ENCODE peak calls at places on chromosomes 6 and 20, in six cellular contexts. F, V, C, U, K and D are unnamed samples.
A peak's percentile ranks its signal among the peaks of the same experiment; 100 is the strongest.

GRCh38 chr20:6533828-6534388 is 233.6 kb upstream of the BMP2 start:
- DNase-seq in F (peak; percentile 88), V (peak; percentile 89), C (no peak), U (peak; percentile 64), K (no peak), D (no peak)

GRCh38 chr6:108464506-108465084 is 96.1 kb upstream of the FOXO3 start:
- DNase-seq in F (peak; percentile 9), V (no peak), C (no peak), U (no peak), K (no peak), D (no peak)

GRCh38 chr20:42553374-42553773 is 636.3 kb downstream of the PTPRT start:
- DNase-seq in F (no peak), V (no peak), C (no peak), U (no peak), K (no peak), D (no peak)

GRCh38 chr6:131413191-131413830 is 159.7 kb upstream of the ARG1 start:
- DNase-seq in F (no peak), V (no peak), C (no peak), U (no peak), K (no peak), D (no peak)

GRCh38 chr6:14638932-14639875 is 521.6 kb downstream of the CD83 start:
- DNase-seq in F (peak; percentile 53), V (peak; percentile 22), C (no peak), U (no peak), K (no peak), D (peak; percentile 28)

GRCh38 chr6:150126641-150127291 is 16.1 kb upstream of the PPP1R14C start:
- DNase-seq in F (no peak), V (no peak), C (no peak), U (no peak), K (no peak), D (no peak)

GRCh38 chr6:159169557-159170332 is 545 bp downstream of the FNDC1 start:
- DNase-seq in F (peak; percentile 55), V (peak; percentile 39), C (peak; percentile 31), U (peak; percentile 26), K (no peak), D (peak; percentile 23)

GRCh38 chr20:8535403-8536003 is 403.4 kb downstream of the PLCB1 start:
- DNase-seq in F (peak; percentile 32), V (no peak), C (no peak), U (no peak), K (no peak), D (no peak)

GRCh38 chr6:149435919-149436586 is 36.0 kb downstream of the SUMO4 start:
- DNase-seq in F (no peak), V (no peak), C (no peak), U (no peak), K (no peak), D (no peak)

GRCh38 chr20:478949-479429 is 16.7 kb upstream of the TBC1D20 start:
- DNase-seq in F (peak; percentile 76), V (peak; percentile 63), C (no peak), U (peak; percentile 47), K (no peak), D (no peak)

GRCh38 chr6:4610256-4610655 is 165.9 kb upstream of the CDYL start:
- DNase-seq in F (peak; percentile 98), V (peak; percentile 74), C (no peak), U (peak; percentile 47), K (no peak), D (peak; percentile 75)
- H3K27me3 ChIP-seq in F (no peaks in the 10 kb centered on the region), V (no peaks in the 10 kb centered on the region), C (no peaks in the 10 kb centered on the region), U (no peaks in the 10 kb centered on the region), K (no peaks in the 10 kb centered on the region), D (no peaks in the 10 kb centered on the region)

DNA sequence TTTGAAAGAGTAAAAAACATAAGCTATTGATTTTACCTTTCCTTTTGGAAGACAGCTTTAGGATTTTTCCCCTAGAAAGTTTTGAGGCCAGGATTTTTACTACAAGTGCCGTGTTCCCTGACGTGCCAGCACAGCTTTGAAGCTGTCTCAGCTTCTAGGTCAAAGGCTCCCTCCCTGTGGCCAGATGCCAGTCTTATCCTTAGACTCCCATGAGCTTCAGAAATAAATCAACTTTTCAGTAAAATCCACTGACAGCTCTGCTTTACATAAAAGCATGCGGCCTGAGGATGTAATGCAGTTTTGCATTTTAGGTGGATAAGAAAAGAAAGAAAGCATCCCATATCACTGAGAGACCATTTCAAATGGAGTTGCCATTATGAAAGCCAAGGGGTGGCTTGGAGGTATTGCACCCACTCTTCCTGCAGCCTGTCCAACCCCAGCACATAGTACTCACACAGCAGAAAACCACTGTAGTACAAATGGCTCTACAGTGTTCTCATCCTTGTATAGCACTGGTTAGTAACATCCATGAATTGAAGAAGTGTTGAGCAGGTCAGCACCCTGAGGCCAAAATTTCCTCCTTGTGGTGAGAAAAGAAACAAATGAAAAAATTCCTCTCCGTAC is 15.2 kb upstream of the ATXN1 start:
- DNase-seq in F (peak; percentile 30), V (no peak), C (no peak), U (peak; percentile 16), K (no peak), D (peak; percentile 45)
- TF ChIP-seq CTCF in F (no peak), V (peak; percentile 40), C (peak; percentile 9), U (no peak), K (no peak), D (no peak)

DNA sequence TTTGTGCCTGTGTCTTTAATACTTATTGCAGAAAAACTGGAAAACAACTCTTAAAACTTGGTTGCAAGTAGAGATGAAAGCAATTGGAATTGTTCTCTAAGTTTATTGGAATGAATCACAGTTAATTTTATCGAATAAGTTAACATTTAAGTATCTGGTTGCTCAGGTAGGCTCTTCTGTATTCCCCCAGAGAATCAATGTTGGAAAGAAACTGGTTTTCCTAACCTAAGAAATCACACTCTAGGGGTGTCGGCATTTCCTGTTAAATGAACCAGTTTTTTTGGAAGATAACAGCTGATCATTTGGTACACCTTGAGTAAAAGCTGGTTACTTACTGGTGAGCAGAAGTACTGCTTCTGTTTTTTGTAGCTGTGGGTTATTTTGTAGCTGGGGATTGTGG is 5.2 kb downstream of the TFAP2C start:
- DNase-seq in F (no peak), V (no peak), C (no peak), U (peak; percentile 29), K (no peak), D (no peak)
- H3K27me3 ChIP-seq in F (peaks cover 85% of the 10 kb centered on the region), V (peaks cover 22% of the 10 kb centered on the region), C (peaks cover 17% of the 10 kb centered on the region), U (no peaks in the 10 kb centered on the region), K (no peaks in the 10 kb centered on the region), D (no peaks in the 10 kb centered on the region)

DNA sequence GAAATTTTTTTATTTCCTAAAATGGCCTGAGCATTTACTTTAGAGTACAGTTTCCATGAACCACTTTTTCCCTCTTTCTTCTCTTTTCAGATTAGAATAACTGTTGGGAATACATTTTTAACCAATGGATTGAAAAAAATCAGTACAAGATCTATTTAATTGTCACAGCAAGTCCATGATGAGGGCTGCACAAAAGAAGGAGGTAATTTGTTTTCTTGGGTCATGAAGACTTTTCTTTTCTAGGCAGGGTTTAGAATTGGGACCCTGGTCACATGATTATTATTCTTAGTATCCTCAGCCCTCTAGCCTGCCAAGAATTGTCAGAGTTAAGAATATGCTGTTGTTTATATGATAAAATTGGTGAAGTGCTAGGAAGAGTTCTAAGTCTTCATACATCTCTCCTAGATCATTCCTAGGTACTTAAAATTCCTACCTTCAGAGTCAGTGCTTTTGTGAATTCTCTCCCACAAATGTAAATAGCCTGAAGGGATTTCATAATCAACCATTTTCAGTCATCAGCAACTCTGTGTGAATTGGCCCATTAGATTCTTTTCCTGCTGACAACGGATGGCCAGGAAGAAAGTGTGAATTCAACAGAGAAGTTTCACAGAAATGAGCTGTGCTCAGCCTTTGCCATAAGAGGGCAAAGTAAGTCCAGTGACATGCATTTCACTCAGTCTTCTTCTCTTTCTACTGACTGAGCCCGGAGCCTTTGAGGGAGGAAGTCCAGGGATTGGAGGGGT is 32.4 kb upstream of the TPBG start:
- DNase-seq in F (peak; percentile 42), V (no peak), C (no peak), U (peak; percentile 92), K (no peak), D (no peak)
- TF ChIP-seq CTCF in F (peak; percentile 29), V (peak; percentile 51), C (no peak), U (peak; percentile 47), K (no peak), D (no peak)